ENCODE peak calls at places on chromosomes 11 and 22, in five cellular contexts. H, S, N, U and Z are unnamed samples.

GRCh38 chr11:8261921-8262551 is 1.6 kb downstream of the LMO1 start:
- DNase-seq in N (no peak), H (no peak), S (no peak), U (no peak), Z (no peak)

GRCh38 chr11:103800406-103801114 is 235.9 kb upstream of the DDI1 start:
- DNase-seq in H (peak; percentile 48), S (no peak), U (no peak), N (peak; percentile 1), Z (no peak)

GRCh38 chr11:70331901-70332300 is 61.4 kb downstream of the PPFIA1 start:
- DNase-seq in S (no peak), U (no peak), N (no peak), H (peak; percentile 47), Z (no peak)

GRCh38 chr11:8906629-8907028 is 4.4 kb upstream of the AKIP1 start:
- DNase-seq in H (no peak), U (peak; percentile 65), S (no peak), N (no peak), Z (no peak)

GRCh38 chr11:43919852-43920597 is 22.4 kb upstream of the C11orf96 start:
- DNase-seq in N (no peak), S (no peak), H (no peak), U (no peak), Z (no peak)

GRCh38 chr11:65485820-65486219 is 13.0 kb upstream of the MALAT1 start:
- DNase-seq in H (no peak), S (no peak), U (no peak), N (no peak), Z (peak; percentile 39)

GRCh38 chr11:73464347-73464746 is 88.1 kb downstream of the RELT start:
- DNase-seq in U (no peak), N (no peak), H (no peak), S (no peak), Z (no peak)

GRCh38 chr22:44935724-44936123 is 74.1 kb downstream of the PHF21B start:
- DNase-seq in S (no peak), N (no peak), H (no peak), U (no peak), Z (no peak)

GRCh38 chr11:47359162-47359561 is 6.7 kb upstream of the MYBPC3 start:
- DNase-seq in H (no peak), S (no peak), U (no peak), N (no peak), Z (no peak)

GRCh38 chr22:38352436-38352835 is 35.2 kb upstream of the CSNK1E start:
- DNase-seq in U (no peak), S (no peak), H (no peak), N (no peak), Z (no peak)

GRCh38 chr11:75105462-75105925 is 8.8 kb upstream of the OR2AT4 start:
- DNase-seq in U (no peak), S (no peak), H (no peak), N (no peak), Z (no peak)

GRCh38 chr11:113505541-113506375 is 30.6 kb upstream of the DRD2 start:
- DNase-seq in N (no peak), S (no peak), U (no peak), H (no peak), Z (no peak)

GRCh38 chr11:57643802-57644201 is 5.9 kb downstream of the YPEL4 start:
- DNase-seq in H (no peak), N (no peak), S (no peak), U (no peak), Z (peak; percentile 12)

GRCh38 chr22:41030891-41031290 is 61.5 kb upstream of the EP300 start:
- DNase-seq in U (no peak), S (no peak), H (no peak), N (no peak), Z (no peak)

GRCh38 chr22:44609589-44609988 is 92.4 kb upstream of the PRR5 start:
- DNase-seq in H (no peak), S (no peak), N (no peak), U (no peak), Z (no peak)

GRCh38 chr11:100808904-100809491 is 121.9 kb downstream of the ARHGAP42 start:
- DNase-seq in S (no peak), N (no peak), H (no peak), U (no peak), Z (no peak)

GRCh38 chr11:125332821-125333220 is 163.2 kb downstream of the FEZ1 start:
- DNase-seq in H (no peak), N (no peak), U (no peak), S (no peak), Z (no peak)

GRCh38 chr11:65310215-65310614 is 4.5 kb upstream of the CDC42EP2 start:
- DNase-seq in N (no peak), U (no peak), S (no peak), H (peak; percentile 82), Z (no peak)

GRCh38 chr11:66239998-66240780 is 28.2 kb upstream of the RAB1B start:
- DNase-seq in N (no peak), H (no peak), S (no peak), U (no peak), Z (no peak)

GRCh38 chr11:93686226-93686625 is 24.7 kb downstream of the CEP295 start:
- DNase-seq in U (no peak), S (no peak), N (no peak), H (no peak), Z (no peak)

GRCh38 chr11:1049071-1049405 is 12.5 kb upstream of the MUC6 start:
- DNase-seq in U (no peak), H (no peak), S (no peak), N (no peak), Z (no peak)

GRCh38 chr22:31020334-31020733 is 51.3 kb downstream of the TUG1 start:
- DNase-seq in H (no peak), N (no peak), S (no peak), U (no peak), Z (no peak)

GRCh38 chr11:66557733-66558326 is 10.6 kb downstream of the CTSF start:
- DNase-seq in S (no peak), U (no peak), N (no peak), H (no peak), Z (no peak)

GRCh38 chr11:10328314-10329090 is 23.6 kb downstream of the ADM start:
- DNase-seq in N (no peak), U (no peak), S (no peak), H (no peak), Z (no peak)

GRCh38 chr22:43385770-43386641 is 25.8 kb upstream of the MPPED1 start:
- DNase-seq in U (peak; percentile 69), N (peak; percentile 68), H (peak; percentile 82), S (peak; percentile 76), Z (peak; percentile 83)

DNA sequence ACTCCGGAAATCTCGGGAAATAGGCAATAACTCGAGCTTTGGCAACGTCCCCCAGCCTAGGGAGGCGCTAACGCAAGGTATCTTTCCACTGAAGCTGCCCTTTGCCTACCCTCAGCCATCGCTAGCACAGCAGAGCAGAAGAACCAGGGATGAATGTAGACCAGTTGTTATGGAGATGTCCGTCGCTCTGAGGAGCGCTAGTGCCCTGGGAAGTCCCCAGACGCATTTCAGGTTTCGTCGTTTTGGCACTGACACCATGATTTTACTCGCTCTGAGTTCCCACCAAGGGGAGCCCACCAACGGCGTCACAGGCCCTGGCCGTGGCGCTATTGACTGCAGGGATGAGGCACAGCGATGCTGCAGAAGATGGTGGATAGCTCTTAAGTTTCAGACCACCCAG is 22.7 kb upstream of the BDNF start:
- DNase-seq in H (no peak), S (no peak), U (no peak), N (no peak), Z (no peak)
- H3K4me3 ChIP-seq in H (peak overlapping the region; percentile 51), S (no peak overlapping the region), U (peak overlapping the region; percentile 50), N (no peak overlapping the region), Z (no peak overlapping the region)

DNA sequence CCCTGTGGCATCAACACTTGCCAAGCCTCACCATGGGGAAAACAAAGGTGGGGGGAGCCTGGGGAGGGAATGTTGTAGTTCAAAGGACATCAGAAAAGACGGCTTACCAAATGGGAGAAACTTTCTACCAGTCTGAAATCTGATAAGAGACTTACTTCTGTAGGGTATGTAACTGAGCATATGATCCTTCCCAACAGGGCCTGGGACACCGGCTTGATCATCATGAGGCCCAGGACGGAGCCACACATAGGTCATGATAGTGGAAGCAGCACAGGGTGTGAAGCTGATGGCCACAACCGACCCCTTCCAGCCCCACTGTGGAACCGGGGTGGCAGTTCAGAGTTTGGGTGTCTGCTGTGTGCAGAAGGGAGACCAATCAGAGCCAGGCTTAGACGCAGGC is 51.1 kb downstream of the MICAL3 start:
- DNase-seq in U (no peak), H (no peak), S (no peak), N (no peak), Z (no peak)
- H3K4me1 ChIP-seq in U (peaks cover 78% of the 10 kb centered on the region), H (peaks cover 14% of the 10 kb centered on the region), S (no peaks in the 10 kb centered on the region), N (peaks cover 31% of the 10 kb centered on the region), Z (peaks cover 9% of the 10 kb centered on the region)

GRCh38 chr11:120564573-120565301 is 53.2 kb downstream of the GRIK4 start:
- DNase-seq in N (no peak), H (peak; percentile 69), U (no peak), S (no peak), Z (no peak)
- H3K4me3 ChIP-seq in N (no peak overlapping the region), H (peak overlapping the region; percentile 45), U (no peak overlapping the region), S (no peak overlapping the region), Z (no peak overlapping the region)

GRCh38 chr11:90216611-90217010 is 6.2 kb downstream of the CHORDC1 start:
- DNase-seq in H (no peak), N (no peak), S (no peak), U (no peak), Z (no peak)

GRCh38 chr11:90218606-90219005 is 4.2 kb downstream of the CHORDC1 start:
- DNase-seq in H (peak; percentile 49), N (no peak), U (no peak), S (no peak), Z (peak; percentile 35)

GRCh38 chr11:90222152-90222458 is 744 bp downstream of the CHORDC1 start:
- DNase-seq in U (no peak), N (no peak), S (no peak), H (no peak), Z (no peak)

GRCh38 chr11:90220391-90220790 is 2.5 kb downstream of the CHORDC1 start:
- DNase-seq in S (no peak), H (no peak), N (no peak), U (peak; percentile 7), Z (no peak)

DNA sequence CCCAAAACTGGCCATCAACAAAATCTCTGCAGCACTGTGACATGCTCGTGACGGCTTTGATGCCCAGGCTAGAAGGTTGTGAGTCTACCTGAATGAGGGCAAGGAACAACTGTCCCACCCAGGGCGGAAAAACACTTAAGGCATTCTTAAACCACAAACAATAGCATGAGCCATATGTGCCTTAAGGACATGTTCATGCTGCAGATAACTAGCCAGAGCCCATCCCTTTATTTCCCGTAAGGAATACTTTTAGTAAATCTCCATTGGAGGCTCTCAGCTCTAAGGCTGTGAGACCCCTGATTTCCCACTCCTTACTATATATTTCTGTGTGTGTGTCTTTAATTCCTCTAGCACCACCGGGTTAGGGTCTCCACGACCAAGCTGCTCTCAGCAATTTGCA is 3.4 kb downstream of the CHORDC1 start:
- DNase-seq in H (no peak), S (no peak), N (no peak), U (no peak), Z (no peak)
- H3K4me1 ChIP-seq in H (peaks cover 10% of the 10 kb centered on the region), S (peaks cover 57% of the 10 kb centered on the region), N (peaks cover 38% of the 10 kb centered on the region), U (peaks cover 43% of the 10 kb centered on the region), Z (peaks cover 25% of the 10 kb centered on the region)

GRCh38 chr22:26480611-26480932 is 3.0 kb downstream of the HPS4 start:
- DNase-seq in S (no peak), U (no peak), H (no peak), N (no peak), Z (no peak)

GRCh38 chr22:26477341-26477731 is 6.2 kb downstream of the HPS4 start:
- DNase-seq in N (no peak), H (no peak), U (no peak), S (no peak), Z (no peak)

GRCh38 chr22:26479792-26480610 is 3.6 kb downstream of the HPS4 start:
- DNase-seq in H (no peak), U (no peak), N (peak; percentile 62), S (peak; percentile 55), Z (peak; percentile 21)

GRCh38 chr22:26481112-26481693 is 2.4 kb downstream of the HPS4 start:
- DNase-seq in H (no peak), U (no peak), S (no peak), N (no peak), Z (no peak)

GRCh38 chr22:26479043-26479791 is 4.4 kb downstream of the HPS4 start:
- DNase-seq in H (no peak), S (peak; percentile 60), U (no peak), N (peak; percentile 83), Z (no peak)
- H3K4me3 ChIP-seq in H (no peak overlapping the region), S (peak overlapping the region; percentile 91), U (no peak overlapping the region), N (peak overlapping the region; percentile 86), Z (peak overlapping the region; percentile 22)